ENCODE peak calls at places on chromosomes 7 and 10, in five cellular contexts. C is stimulated activated CD4-positive, alpha-beta T cell treated with anti-CD3 and anti-CD28 coated beads, Interleukin-1b, Interleukin-23, amount 100 ng/mL, for 24 hours; Z is psoas muscle; P is mesenteric fat pad; S is iPS-NIHi11. G is an unnamed sample.
A peak's percentile ranks its signal among the peaks of the same experiment; 100 is the strongest.

GRCh38 chr7:147775564-147775963 is 815.0 kb upstream of the C7orf33 start:
- DNase-seq in C (no peak), P (no peak), Z (no peak), S (no peak), G (no peak)

GRCh38 chr7:142646274-142646895 is 102.9 kb upstream of the PRSS1 start:
- DNase-seq in C (no peak), S (no peak), P (no peak), Z (no peak), G (no peak)

GRCh38 chr7:67484244-67484751 is 487.7 kb downstream of the TYW1 start:
- DNase-seq in Z (peak; percentile 19), C (no peak), S (peak; percentile 87), P (no peak), G (peak; percentile 17)

GRCh38 chr10:126133906-126134703 is 237.7 kb downstream of the FANK1 start:
- DNase-seq in C (no peak), P (no peak), S (no peak), Z (no peak), G (no peak)

GRCh38 chr10:60654813-60655464 is 123.3 kb upstream of the CDK1 start:
- DNase-seq in Z (no peak), P (no peak), S (no peak), C (no peak), G (no peak)

GRCh38 chr10:82969405-82969804 is 1094.4 kb downstream of the NRG3 start:
- DNase-seq in Z (no peak), P (no peak), C (no peak), S (no peak), G (no peak)

GRCh38 chr7:21568762-21569161 is 25.9 kb downstream of the DNAH11 start:
- DNase-seq in C (no peak), P (no peak), S (peak; percentile 29), Z (no peak), G (no peak)

GRCh38 chr10:18204050-18204449 is 63.8 kb downstream of the CACNB2 start:
- DNase-seq in Z (no peak), C (no peak), P (no peak), S (no peak), G (no peak)

GRCh38 chr10:116848032-116848911 is 1.0 kb upstream of the ENO4 start:
- DNase-seq in P (no peak), S (no peak), C (no peak), Z (no peak), G (no peak)

G was measured in substantia nigra.